ENCODE peak calls at places on chromosomes 16 and 17, in eight cellular contexts. A is fibroblast of lung, F is HL-60, I is skeletal muscle cell, W is BJ, L is HFF-Myc, D is adrenal gland, Z is prostate gland. B is an unnamed sample.

GRCh38 chr17:55157165-55157564 is 107.6 kb upstream of the HLF start:
- DNase-seq in F (no peak), I (no peak), A (peak), Z (no peak), D (no peak), L (no peak), W (no peak), B (peak)

GRCh38 chr16:62213763-62214162 is 177.5 kb upstream of the CDH8 start:
- DNase-seq in F (peak), L (no peak), W (no peak), Z (no peak), A (no peak), D (no peak), I (no peak), B (no peak)

GRCh38 chr17:45235071-45236001 is 13.7 kb downstream of the FMNL1 start:
- DNase-seq in W (no peak), Z (peak), D (peak), A (peak), F (peak), L (peak), I (no peak), B (peak)

GRCh38 chr16:86527366-86527765 is 17.0 kb downstream of the FOXF1 start:
- DNase-seq in W (no peak), I (no peak), A (no peak), D (no peak), Z (no peak), F (no peak), L (no peak), B (no peak)

GRCh38 chr17:38590988-38591758 is 14.6 kb downstream of the SRCIN1 start:
- DNase-seq in L (no peak), D (no peak), A (peak), F (peak), Z (no peak), I (no peak), W (no peak), B (no peak)

GRCh38 chr17:65190467-65191095 is 53.4 kb downstream of the RGS9 start:
- DNase-seq in L (no peak), A (peak), Z (no peak), F (no peak), W (no peak), I (no peak), D (no peak), B (no peak)

GRCh38 chr17:30344283-30345088 is 10.6 kb upstream of the TMIGD1 start:
- DNase-seq in L (no peak), D (peak), W (no peak), F (peak), I (peak), Z (peak), A (peak), B (no peak)

GRCh38 chr17:47729486-47729885 is 3.5 kb upstream of the TBX21 start:
- DNase-seq in I (no peak), D (no peak), L (no peak), Z (no peak), F (no peak), A (no peak), W (no peak), B (no peak)

GRCh38 chr16:52976539-52977167 is 76.0 kb downstream of the CHD9NB start:
- DNase-seq in D (peak), F (peak), A (peak), Z (no peak), I (no peak), L (no peak), W (no peak), B (no peak)

GRCh38 chr17:79034931-79035485 is 11.0 kb downstream of the C1QTNF1 start:
- DNase-seq in A (no peak), F (no peak), D (no peak), I (no peak), Z (no peak), L (no peak), W (no peak), B (no peak)

GRCh38 chr17:7179317-7180254 is at the start of gene ASGR1:
- DNase-seq in L (no peak), Z (no peak), A (no peak), W (no peak), F (no peak), D (no peak), I (no peak), B (no peak)

GRCh38 chr16:28556914-28557320 is 3.2 kb downstream of the SGF29 start:
- DNase-seq in D (no peak), L (no peak), W (no peak), A (no peak), Z (no peak), F (no peak), I (no peak), B (peak)

GRCh38 chr17:83191388-83192160 is 112.2 kb downstream of the METRNL start:
- DNase-seq in L (no peak), D (peak), F (no peak), Z (peak), A (no peak), W (no peak), I (no peak), B (no peak)

GRCh38 chr17:83200746-83201145 is 121.3 kb downstream of the METRNL start:
- DNase-seq in W (no peak), F (no peak), D (no peak), I (no peak), A (no peak), Z (no peak), L (no peak), B (no peak)

GRCh38 chr16:2664522-2665096 is 17.7 kb upstream of the KCTD5 start:
- DNase-seq in A (no peak), W (no peak), L (no peak), I (no peak), F (no peak), D (no peak), Z (peak), B (no peak)

GRCh38 chr17:34420254-34420766 is 57.3 kb upstream of the CCL1 start:
- DNase-seq in D (peak), A (peak), Z (peak), L (peak), I (peak), F (peak), W (no peak), B (no peak)

GRCh38 chr17:58527949-58528348 is 13.5 kb upstream of the MTMR4 start:
- DNase-seq in Z (no peak), F (no peak), W (no peak), D (peak), I (no peak), L (no peak), A (peak), B (peak)

GRCh38 chr16:72195609-72196008 is 23.7 kb upstream of the PMFBP1 start:
- DNase-seq in F (no peak), A (no peak), D (no peak), L (no peak), W (no peak), Z (no peak), I (no peak), B (no peak)

GRCh38 chr17:40538019-40538935 is 27.0 kb downstream of the CCR7 start:
- DNase-seq in Z (peak), I (no peak), L (no peak), D (peak), F (no peak), A (peak), W (no peak), B (no peak)

GRCh38 chr16:83675136-83675535 is 132.6 kb upstream of the HSBP1 start:
- DNase-seq in Z (no peak), F (no peak), W (no peak), D (no peak), I (no peak), A (no peak), L (no peak), B (no peak)

GRCh38 chr17:41919840-41920579 is 1.3 kb upstream of the ACLY start:
- DNase-seq in F (peak), W (no peak), I (peak), A (peak), D (peak), Z (no peak), L (no peak), B (no peak)

GRCh38 chr17:15247891-15248529 is 17.1 kb downstream of the PMP22 start:
- DNase-seq in L (no peak), W (no peak), F (no peak), D (no peak), Z (no peak), I (no peak), A (peak), B (no peak)

GRCh38 chr17:6269474-6269873 is 165.4 kb downstream of the AIPL1 start:
- DNase-seq in Z (no peak), W (no peak), A (peak), I (peak), D (peak), F (peak), L (no peak), B (peak)

GRCh38 chr16:66858740-66859396 is 14.7 kb downstream of the CA7 start:
- DNase-seq in A (peak), Z (no peak), D (peak), F (no peak), L (no peak), W (peak), I (no peak), B (no peak)

GRCh38 chr16:31086629-31086906 is 2.2 kb downstream of the PRSS53 start:
- DNase-seq in Z (no peak), A (no peak), L (no peak), W (no peak), D (no peak), I (no peak), F (no peak), B (no peak)

GRCh38 chr16:57357330-57358151 is 1.0 kb upstream of the CCL22 start:
- DNase-seq in I (no peak), D (no peak), A (no peak), F (peak), Z (no peak), L (no peak), W (no peak), B (no peak)

GRCh38 chr17:75003957-75004355 is 8.5 kb upstream of the MRPL58 start:
- DNase-seq in W (no peak), L (no peak), A (no peak), Z (no peak), I (no peak), D (no peak), F (no peak), B (no peak)

GRCh38 chr16:10552998-10553491 is 27.4 kb downstream of the EMP2 start:
- DNase-seq in Z (no peak), L (no peak), A (no peak), F (peak), I (no peak), D (peak), W (no peak), B (no peak)

GRCh38 chr17:7403043-7403901 is 625 bp downstream of the TMEM256 start:
- DNase-seq in D (no peak), I (no peak), A (no peak), W (no peak), F (no peak), Z (no peak), L (no peak), B (no peak)

GRCh38 chr16:67398546-67399217 is 5.4 kb upstream of the TPPP3 start:
- DNase-seq in W (no peak), D (no peak), L (no peak), F (no peak), I (no peak), A (no peak), Z (no peak), B (no peak)

GRCh38 chr17:79353548-79353947 is 257.3 kb downstream of the RBFOX3 start:
- DNase-seq in Z (no peak), W (no peak), A (no peak), F (no peak), L (no peak), I (no peak), D (no peak), B (no peak)

GRCh38 chr17:8421571-8421970 is 14.1 kb upstream of the NDEL1 start:
- DNase-seq in W (no peak), F (no peak), L (no peak), I (no peak), D (no peak), Z (no peak), A (no peak), B (no peak)

GRCh38 chr16:73268311-73268997 is 220.5 kb upstream of the ZFHX3 start:
- DNase-seq in L (no peak), D (no peak), Z (no peak), F (no peak), I (no peak), W (no peak), A (peak), B (peak)

GRCh38 chr16:66267287-66268137 is 99.0 kb upstream of the CDH5 start:
- DNase-seq in A (no peak), L (no peak), F (no peak), I (no peak), W (no peak), Z (no peak), D (no peak), B (no peak)

GRCh38 chr17:49815761-49816281 is 27.3 kb downstream of the KAT7 start:
- DNase-seq in Z (peak), I (no peak), A (peak), W (no peak), L (no peak), F (no peak), D (no peak), B (no peak)

GRCh38 chr17:38911081-38911730 is 14.2 kb upstream of the LASP1NB start:
- DNase-seq in Z (no peak), I (no peak), F (no peak), W (no peak), L (no peak), A (no peak), D (peak), B (no peak)

GRCh38 chr16:47578573-47578972 is 117.4 kb downstream of the PHKB start:
- DNase-seq in L (no peak), Z (no peak), D (no peak), W (no peak), F (no peak), A (peak), I (no peak), B (no peak)

GRCh38 chr17:73851921-73852320 is 207.7 kb upstream of the SDK2 start:
- DNase-seq in L (no peak), F (no peak), A (no peak), I (no peak), W (no peak), D (no peak), Z (no peak), B (no peak)

GRCh38 chr16:78976212-78976611 is 624.3 kb downstream of the MAF start:
- DNase-seq in W (no peak), I (no peak), F (no peak), L (no peak), Z (no peak), D (no peak), A (no peak), B (no peak)

DNA sequence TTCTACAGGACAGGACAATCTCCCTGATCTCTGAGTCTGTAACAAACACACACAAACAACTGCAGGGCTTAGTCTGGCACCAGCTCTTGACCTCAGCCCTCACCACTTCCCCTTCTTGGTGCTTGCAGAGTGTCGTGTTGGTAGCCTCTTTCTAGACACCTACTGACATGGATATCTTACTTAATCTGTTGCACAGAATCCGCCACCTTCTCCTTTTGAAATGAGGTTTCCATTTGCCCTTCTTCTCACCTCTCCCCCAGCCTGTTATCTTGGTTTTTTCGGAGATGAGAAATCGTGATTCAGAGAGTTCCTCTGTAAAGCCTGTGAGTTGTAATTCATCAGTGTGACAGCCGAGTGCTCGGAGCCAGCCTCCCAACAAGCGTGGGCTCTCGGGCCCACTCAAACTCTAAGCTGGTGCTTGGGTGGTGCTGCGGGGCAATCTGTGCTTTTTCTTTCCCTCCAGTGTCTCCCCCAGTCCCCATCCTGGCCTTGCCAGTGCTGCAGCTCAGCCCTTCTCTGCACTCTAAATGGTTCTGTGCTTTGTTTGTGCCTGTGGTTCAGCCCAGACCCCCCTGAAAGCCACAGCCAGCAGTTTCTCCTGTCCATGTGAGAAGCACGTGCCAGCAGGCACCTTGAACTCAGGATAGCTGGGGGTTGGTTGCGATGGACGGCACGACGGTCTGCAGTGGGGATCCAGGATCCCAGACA is 28.1 kb downstream of the KIAA0513 start:
- DNase-seq in L (no peak), D (peak), I (peak), A (peak), F (peak), W (no peak), Z (peak), B (peak)
- H3K4me3 ChIP-seq in L (no peak), D (peak), I (peak), A (peak), F (no peak), W (peak), Z (no peak), B (no peak)

GRCh38 chr16:70427786-70428177 is 11.1 kb downstream of the ST3GAL2 start:
- DNase-seq in A (no peak), I (no peak), F (no peak), Z (no peak), W (no peak), L (no peak), D (no peak), B (no peak)
- H3K4me3 ChIP-seq in A (no peak), I (no peak), F (no peak), Z (no peak), W (no peak), L (no peak), D (no peak), B (no peak)

GRCh38 chr17:56910509-56911235 is 3.2 kb downstream of the TRIM25 start:
- DNase-seq in I (no peak), F (no peak), A (no peak), W (no peak), L (no peak), D (no peak), Z (no peak), B (no peak)
- H3K4me3 ChIP-seq in I (no peak), F (no peak), A (peak), W (no peak), L (peak), D (no peak), Z (no peak), B (no peak)

GRCh38 chr16:49698931-49699715 is 156.8 kb downstream of the ZNF423 start:
- DNase-seq in L (no peak), D (no peak), F (no peak), A (peak), Z (no peak), W (no peak), I (no peak), B (no peak)

GRCh38 chr16:49700928-49701685 is 154.8 kb downstream of the ZNF423 start:
- DNase-seq in W (no peak), A (peak), L (no peak), I (no peak), D (no peak), Z (no peak), F (no peak), B (no peak)

GRCh38 chr16:49701867-49702494 is 153.9 kb downstream of the ZNF423 start:
- DNase-seq in D (peak), Z (peak), W (no peak), I (peak), L (no peak), A (peak), F (no peak), B (no peak)

GRCh38 chr16:49699718-49700117 is 156.2 kb downstream of the ZNF423 start:
- DNase-seq in A (no peak), I (no peak), F (no peak), Z (no peak), L (no peak), W (no peak), D (no peak), B (no peak)

GRCh38 chr16:49700222-49700927 is 155.5 kb downstream of the ZNF423 start:
- DNase-seq in I (no peak), Z (no peak), D (peak), F (no peak), L (no peak), A (peak), W (no peak), B (no peak)
- H3K4me3 ChIP-seq in I (no peak), Z (no peak), D (no peak), F (no peak), L (no peak), A (no peak), W (no peak), B (no peak)

DNA sequence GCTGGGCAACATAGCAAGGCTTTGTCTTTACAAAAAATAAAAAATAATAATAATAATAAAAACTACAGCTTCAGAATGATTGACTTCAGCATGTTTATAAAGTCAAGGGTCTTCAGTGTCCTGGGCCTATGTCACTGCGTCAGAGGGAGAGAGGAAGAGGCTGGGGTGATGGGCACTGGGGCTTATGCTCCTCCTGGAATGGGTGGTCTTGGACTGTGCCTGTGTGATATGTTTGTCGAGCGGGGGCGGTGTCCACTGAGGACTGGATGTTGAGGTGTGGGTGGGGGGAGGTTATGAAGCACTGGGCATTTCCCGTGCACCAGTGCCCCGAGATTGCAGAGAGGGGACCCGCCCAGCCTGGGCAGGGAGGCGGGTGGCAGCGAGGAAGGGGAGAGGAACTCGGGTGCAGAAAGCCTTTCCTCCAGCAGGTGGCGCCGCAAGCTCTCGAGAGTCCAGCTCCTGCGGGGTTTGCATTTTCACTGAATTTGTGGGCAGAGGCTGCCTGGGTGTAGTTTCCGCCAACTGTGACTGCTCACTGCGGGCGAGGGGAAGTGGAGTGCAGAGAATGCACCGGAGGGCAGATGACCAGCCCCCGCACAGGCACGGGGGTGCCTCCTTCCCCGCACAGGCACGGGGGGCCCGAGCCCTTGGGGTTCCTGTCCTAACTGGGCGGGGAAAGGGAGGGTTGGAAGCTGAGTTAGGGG is 190.5 kb downstream of the SEC14L1 start:
- DNase-seq in D (peak), L (no peak), F (peak), A (peak), W (no peak), I (peak), Z (peak), B (no peak)
- H3K4me3 ChIP-seq in D (no peak), L (no peak), F (peak), A (no peak), W (no peak), I (no peak), Z (no peak), B (no peak)

GRCh38 chr17:1228752-1229353 is 41.4 kb upstream of the BHLHA9 start:
- DNase-seq in Z (no peak), F (no peak), L (no peak), A (no peak), I (no peak), D (no peak), W (no peak), B (no peak)
- H3K4me3 ChIP-seq in Z (peak), F (peak), L (no peak), A (no peak), I (no peak), D (no peak), W (no peak), B (no peak)

GRCh38 chr17:56597495-56597990 is 4.0 kb downstream of the NOG start:
- DNase-seq in L (no peak), I (no peak), D (no peak), W (no peak), A (peak), Z (no peak), F (no peak), B (no peak)
- H3K4me3 ChIP-seq in L (peak), I (peak), D (peak), W (peak), A (peak), Z (peak), F (peak), B (peak)

B was measured in retinal pigment epithelial cell.